ENCODE peak calls at places on chromosome 21, in seven cellular contexts. One of them, this sample, is unnamed. For H3K9me3, the result is how much of the 10 kb centered on the place peaks cover.

GRCh38 chr21:32198369-32198768 is 80.5 kb downstream of the MIS18A start:
- DNase-seq in psoas muscle: no peak
- DNase-seq in small intestine: no peak
- DNase-seq in aorta: no peak
- DNase-seq in neural progenitor cell: no peak
- DNase-seq in CD8-positive, alpha-beta T cell: no peak
- DNase-seq in neuronal stem cell: no peak
- DNase-seq in this sample: no peak

GRCh38 chr21:44831227-44831626 is 13.4 kb upstream of the SUMO3 start:
- DNase-seq in psoas muscle: no peak
- DNase-seq in small intestine: no peak
- DNase-seq in aorta: no peak
- DNase-seq in neural progenitor cell: no peak
- DNase-seq in CD8-positive, alpha-beta T cell: no peak
- DNase-seq in neuronal stem cell: no peak
- DNase-seq in this sample: no peak

GRCh38 chr21:42587036-42587435 is 66.4 kb upstream of the PDE9A start:
- DNase-seq in psoas muscle: no peak
- DNase-seq in small intestine: no peak
- DNase-seq in aorta: no peak
- DNase-seq in neural progenitor cell: no peak
- DNase-seq in CD8-positive, alpha-beta T cell: no peak
- DNase-seq in neuronal stem cell: no peak
- DNase-seq in this sample: no peak

GRCh38 chr21:44818636-44819011 is 762 bp upstream of the SUMO3 start:
- DNase-seq in psoas muscle: peak
- DNase-seq in small intestine: no peak
- DNase-seq in aorta: peak
- DNase-seq in neural progenitor cell: no peak
- DNase-seq in CD8-positive, alpha-beta T cell: no peak
- DNase-seq in neuronal stem cell: no peak
- DNase-seq in this sample: no peak

GRCh38 chr21:15781986-15782385 is 52.2 kb downstream of the USP25 start:
- DNase-seq in psoas muscle: no peak
- DNase-seq in small intestine: no peak
- DNase-seq in aorta: no peak
- DNase-seq in neural progenitor cell: no peak
- DNase-seq in CD8-positive, alpha-beta T cell: no peak
- DNase-seq in neuronal stem cell: no peak
- DNase-seq in this sample: no peak

GRCh38 chr21:42674351-42674940 is 21.0 kb downstream of the PDE9A start:
- DNase-seq in psoas muscle: peak
- DNase-seq in small intestine: no peak
- DNase-seq in aorta: no peak
- DNase-seq in neural progenitor cell: peak
- DNase-seq in CD8-positive, alpha-beta T cell: no peak
- DNase-seq in neuronal stem cell: peak
- DNase-seq in this sample: no peak

GRCh38 chr21:44931501-44932365 is 8.1 kb upstream of the SLX9 start:
- DNase-seq in psoas muscle: peak
- DNase-seq in small intestine: no peak
- DNase-seq in aorta: peak
- DNase-seq in neural progenitor cell: no peak
- DNase-seq in CD8-positive, alpha-beta T cell: no peak
- DNase-seq in neuronal stem cell: no peak
- DNase-seq in this sample: no peak

GRCh38 chr21:22900511-22900910 is 1902.3 kb downstream of the NCAM2 start:
- DNase-seq in psoas muscle: no peak
- DNase-seq in small intestine: no peak
- DNase-seq in aorta: no peak
- DNase-seq in neural progenitor cell: no peak
- DNase-seq in CD8-positive, alpha-beta T cell: no peak
- DNase-seq in neuronal stem cell: no peak
- DNase-seq in this sample: no peak

GRCh38 chr21:46088189-46088588 is 9.7 kb upstream of the COL6A2 start:
- DNase-seq in psoas muscle: no peak
- DNase-seq in small intestine: no peak
- DNase-seq in aorta: no peak
- DNase-seq in neural progenitor cell: no peak
- DNase-seq in CD8-positive, alpha-beta T cell: no peak
- DNase-seq in neuronal stem cell: no peak
- DNase-seq in this sample: no peak

GRCh38 chr21:17370263-17370662 is 142.6 kb upstream of the CXADR start:
- DNase-seq in psoas muscle: no peak
- DNase-seq in small intestine: no peak
- DNase-seq in aorta: no peak
- DNase-seq in neural progenitor cell: no peak
- DNase-seq in CD8-positive, alpha-beta T cell: no peak
- DNase-seq in neuronal stem cell: no peak
- DNase-seq in this sample: no peak

GRCh38 chr21:45378258-45378966 is 26.6 kb upstream of the COL18A1 start:
- DNase-seq in psoas muscle: peak
- DNase-seq in small intestine: no peak
- DNase-seq in aorta: peak
- DNase-seq in neural progenitor cell: peak
- DNase-seq in CD8-positive, alpha-beta T cell: no peak
- DNase-seq in neuronal stem cell: peak
- DNase-seq in this sample: no peak

GRCh38 chr21:21898801-21899200 is 900.6 kb downstream of the NCAM2 start:
- DNase-seq in psoas muscle: no peak
- DNase-seq in small intestine: no peak
- DNase-seq in aorta: no peak
- DNase-seq in neural progenitor cell: no peak
- DNase-seq in CD8-positive, alpha-beta T cell: no peak
- DNase-seq in neuronal stem cell: no peak
- DNase-seq in this sample: no peak

GRCh38 chr21:14754682-14755081 is 208.6 kb upstream of the SAMSN1 start:
- DNase-seq in psoas muscle: no peak
- DNase-seq in small intestine: no peak
- DNase-seq in aorta: no peak
- DNase-seq in neural progenitor cell: no peak
- DNase-seq in CD8-positive, alpha-beta T cell: no peak
- DNase-seq in neuronal stem cell: no peak
- DNase-seq in this sample: no peak

GRCh38 chr21:26843912-26844257 is 1.3 kb downstream of the ADAMTS1 start:
- DNase-seq in psoas muscle: no peak
- DNase-seq in small intestine: no peak
- DNase-seq in aorta: no peak
- DNase-seq in neural progenitor cell: peak
- DNase-seq in CD8-positive, alpha-beta T cell: no peak
- DNase-seq in neuronal stem cell: peak
- DNase-seq in this sample: no peak

GRCh38 chr21:31887596-31887920 is 14.7 kb downstream of the HUNK start:
- DNase-seq in psoas muscle: peak
- DNase-seq in small intestine: no peak
- DNase-seq in aorta: no peak
- DNase-seq in neural progenitor cell: no peak
- DNase-seq in CD8-positive, alpha-beta T cell: no peak
- DNase-seq in neuronal stem cell: no peak
- DNase-seq in this sample: no peak

GRCh38 chr21:38897532-38898421 is 92.0 kb downstream of the ETS2 start:
- DNase-seq in psoas muscle: no peak
- DNase-seq in small intestine: no peak
- DNase-seq in aorta: no peak
- DNase-seq in neural progenitor cell: no peak
- DNase-seq in CD8-positive, alpha-beta T cell: no peak
- DNase-seq in neuronal stem cell: no peak
- DNase-seq in this sample: no peak

GRCh38 chr21:44762221-44763049 is 39.2 kb downstream of the UBE2G2 start:
- DNase-seq in psoas muscle: no peak
- DNase-seq in small intestine: no peak
- DNase-seq in aorta: no peak
- DNase-seq in neural progenitor cell: no peak
- DNase-seq in CD8-positive, alpha-beta T cell: no peak
- DNase-seq in neuronal stem cell: no peak
- DNase-seq in this sample: no peak

GRCh38 chr21:34006603-34007168 is 66.7 kb upstream of the MRPS6 start:
- DNase-seq in psoas muscle: no peak
- DNase-seq in small intestine: no peak
- DNase-seq in aorta: no peak
- DNase-seq in neural progenitor cell: no peak
- DNase-seq in CD8-positive, alpha-beta T cell: no peak
- DNase-seq in neuronal stem cell: no peak
- DNase-seq in this sample: no peak

GRCh38 chr21:34012640-34013039 is 60.7 kb upstream of the MRPS6 start:
- DNase-seq in psoas muscle: no peak
- DNase-seq in small intestine: no peak
- DNase-seq in aorta: no peak
- DNase-seq in neural progenitor cell: no peak
- DNase-seq in CD8-positive, alpha-beta T cell: no peak
- DNase-seq in neuronal stem cell: no peak
- DNase-seq in this sample: no peak

GRCh38 chr21:34008618-34009017 is 64.8 kb upstream of the MRPS6 start:
- DNase-seq in psoas muscle: no peak
- DNase-seq in small intestine: no peak
- DNase-seq in aorta: no peak
- DNase-seq in neural progenitor cell: no peak
- DNase-seq in CD8-positive, alpha-beta T cell: no peak
- DNase-seq in neuronal stem cell: no peak
- DNase-seq in this sample: no peak

GRCh38 chr21:34011660-34012059 is 61.7 kb upstream of the MRPS6 start:
- DNase-seq in psoas muscle: no peak
- DNase-seq in small intestine: no peak
- DNase-seq in aorta: no peak
- DNase-seq in neural progenitor cell: no peak
- DNase-seq in CD8-positive, alpha-beta T cell: no peak
- DNase-seq in neuronal stem cell: no peak
- DNase-seq in this sample: no peak

DNA sequence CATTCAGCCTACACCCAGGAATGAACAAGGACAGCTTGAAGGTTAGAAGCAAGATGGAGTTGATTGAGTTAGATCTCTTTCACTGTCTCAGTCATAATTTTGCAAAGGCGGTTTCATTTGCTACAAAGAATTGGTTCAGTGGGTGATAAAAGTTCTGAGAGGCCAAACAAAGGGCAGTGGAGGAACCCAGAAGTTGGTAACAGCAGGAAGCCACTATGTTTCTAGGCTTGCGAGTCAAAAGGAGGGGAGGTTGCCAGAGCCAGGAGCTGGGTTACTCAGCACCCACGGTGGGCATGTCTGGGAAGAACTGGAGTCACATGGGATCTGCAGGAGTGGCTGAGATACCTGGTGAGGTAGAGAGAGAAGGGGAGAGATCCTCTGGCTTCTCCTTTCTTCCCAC is 64.2 kb upstream of the MRPS6 start:
- DNase-seq in psoas muscle: no peak
- DNase-seq in small intestine: no peak
- DNase-seq in aorta: no peak
- DNase-seq in neural progenitor cell: no peak
- DNase-seq in CD8-positive, alpha-beta T cell: no peak
- DNase-seq in neuronal stem cell: no peak
- DNase-seq in this sample: no peak
- H3K9me3 ChIP-seq in psoas muscle: under half
- H3K9me3 ChIP-seq in small intestine: under half
- H3K9me3 ChIP-seq in aorta: under half
- H3K9me3 ChIP-seq in neural progenitor cell: under half
- H3K9me3 ChIP-seq in CD8-positive, alpha-beta T cell: under half
- H3K9me3 ChIP-seq in neuronal stem cell: under half
- H3K9me3 ChIP-seq in this sample: under half

DNA sequence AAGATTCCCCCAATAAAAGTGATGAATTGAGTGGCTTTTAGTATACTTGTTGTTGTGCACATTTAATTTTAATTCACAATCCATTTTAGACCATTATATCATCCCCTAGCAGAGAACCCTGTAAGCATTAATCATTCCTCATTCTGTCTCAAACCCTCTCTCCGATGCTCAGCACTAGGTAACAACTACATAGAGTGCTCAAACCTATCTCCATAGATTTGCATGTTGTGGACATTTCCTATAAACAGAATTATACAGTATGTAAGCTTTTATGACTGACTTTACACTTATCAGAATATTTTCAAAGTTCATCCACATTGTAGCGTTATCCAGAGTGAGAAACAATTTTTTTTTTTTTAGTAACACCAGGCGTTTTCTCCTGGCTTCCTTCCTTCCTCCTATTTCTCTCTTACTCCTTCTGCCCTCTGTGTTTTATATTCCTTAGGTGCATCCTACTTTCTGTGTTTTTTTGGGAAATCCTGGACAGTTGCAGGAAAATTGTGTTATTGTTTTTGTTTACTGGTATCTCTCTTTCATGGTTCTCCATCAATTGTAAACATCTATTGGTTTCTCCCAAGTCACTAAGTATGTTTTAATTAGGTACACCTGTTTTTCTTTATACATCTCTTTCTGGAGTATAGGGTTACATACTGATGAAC is 1528.0 kb upstream of the TPTE start:
- DNase-seq in psoas muscle: no peak
- DNase-seq in small intestine: no peak
- DNase-seq in aorta: no peak
- DNase-seq in neural progenitor cell: no peak
- DNase-seq in CD8-positive, alpha-beta T cell: no peak
- DNase-seq in neuronal stem cell: no peak
- DNase-seq in this sample: no peak
- H3K9me3 ChIP-seq in psoas muscle: under half
- H3K9me3 ChIP-seq in small intestine: under half
- H3K9me3 ChIP-seq in aorta: under half
- H3K9me3 ChIP-seq in neural progenitor cell: half or more
- H3K9me3 ChIP-seq in CD8-positive, alpha-beta T cell: under half
- H3K9me3 ChIP-seq in neuronal stem cell: under half
- H3K9me3 ChIP-seq in this sample: under half

DNA sequence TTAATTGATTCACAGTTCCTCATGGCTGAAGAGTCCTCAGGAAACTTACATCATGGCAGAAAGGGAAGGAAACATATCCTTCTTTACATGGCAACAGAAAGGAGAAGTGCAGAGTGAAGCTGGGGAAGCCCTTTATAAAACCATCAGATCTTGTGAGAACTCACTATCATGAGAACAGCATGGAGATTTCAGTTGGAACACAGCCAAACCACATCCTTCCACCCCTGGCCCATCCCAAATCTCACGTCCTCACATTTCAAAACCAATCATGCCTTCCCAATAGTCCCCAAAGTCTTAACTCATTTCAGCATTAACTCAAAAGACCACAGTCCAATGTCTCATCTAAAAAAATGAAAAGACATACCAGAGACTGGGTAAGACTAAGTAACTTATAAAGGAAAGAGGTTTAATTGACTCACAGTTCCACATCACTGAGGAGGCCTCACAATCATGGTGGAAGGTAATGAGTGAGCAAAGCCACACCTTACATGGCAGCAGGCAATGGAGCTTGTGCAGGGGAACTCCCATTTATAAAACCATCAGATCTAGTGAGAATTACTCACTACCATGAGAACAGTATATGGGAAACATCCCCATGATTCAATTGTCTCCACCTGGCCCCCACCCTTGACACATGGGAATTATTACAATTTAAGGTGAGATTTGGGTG is 105.2 kb downstream of the MRPL39 start:
- DNase-seq in psoas muscle: no peak
- DNase-seq in small intestine: no peak
- DNase-seq in aorta: no peak
- DNase-seq in neural progenitor cell: no peak
- DNase-seq in CD8-positive, alpha-beta T cell: no peak
- DNase-seq in neuronal stem cell: no peak
- DNase-seq in this sample: no peak
- H3K9me3 ChIP-seq in psoas muscle: under half
- H3K9me3 ChIP-seq in small intestine: under half
- H3K9me3 ChIP-seq in aorta: under half
- H3K9me3 ChIP-seq in neural progenitor cell: under half
- H3K9me3 ChIP-seq in CD8-positive, alpha-beta T cell: under half
- H3K9me3 ChIP-seq in neuronal stem cell: under half
- H3K9me3 ChIP-seq in this sample: under half

GRCh38 chr21:29827236-29827635 is 112.6 kb downstream of the GRIK1 start:
- DNase-seq in psoas muscle: no peak
- DNase-seq in small intestine: no peak
- DNase-seq in aorta: no peak
- DNase-seq in neural progenitor cell: no peak
- DNase-seq in CD8-positive, alpha-beta T cell: no peak
- DNase-seq in neuronal stem cell: no peak
- DNase-seq in this sample: no peak
- H3K9me3 ChIP-seq in psoas muscle: under half
- H3K9me3 ChIP-seq in small intestine: under half
- H3K9me3 ChIP-seq in aorta: under half
- H3K9me3 ChIP-seq in neural progenitor cell: under half
- H3K9me3 ChIP-seq in CD8-positive, alpha-beta T cell: under half
- H3K9me3 ChIP-seq in neuronal stem cell: under half
- H3K9me3 ChIP-seq in this sample: under half

This sample was measured in T-helper 17 cell.